ENCODE peak calls at places on chromosomes 13 and 19, in seven cellular contexts. D, S, T, F, Z, H and I are unnamed samples.

GRCh38 chr19:50046649-50047503 is 21.1 kb downstream of the ZNF473 start:
- DNase-seq in D (peak), S (peak), T (peak), F (peak), Z (peak), H (no peak), I (no peak)

GRCh38 chr19:18167975-18168645 is 5.5 kb upstream of the IFI30 start:
- DNase-seq in D (no peak), S (peak), T (peak), F (no peak), Z (no peak), H (no peak), I (no peak)

GRCh38 chr13:21069561-21070004 is 8.2 kb upstream of the LATS2 start:
- DNase-seq in D (no peak), S (no peak), T (no peak), F (peak), Z (no peak), H (no peak), I (no peak)

GRCh38 chr13:95124959-95125358 is 176.3 kb downstream of the ABCC4 start:
- DNase-seq in D (no peak), S (no peak), T (no peak), F (no peak), Z (no peak), H (no peak), I (no peak)

GRCh38 chr13:50410921-50411712 is 395.9 kb downstream of the KCNRG start:
- DNase-seq in D (no peak), S (no peak), T (peak), F (peak), Z (peak), H (no peak), I (no peak)

GRCh38 chr19:13260883-13261653 is 110.9 kb downstream of the IER2 start:
- DNase-seq in D (no peak), S (no peak), T (peak), F (no peak), Z (peak), H (peak), I (no peak)

GRCh38 chr19:18490719-18491118 is 31.2 kb downstream of the ELL start:
- DNase-seq in D (no peak), S (no peak), T (no peak), F (no peak), Z (no peak), H (no peak), I (no peak)

GRCh38 chr19:48510421-48511268 is 990 bp downstream of the LMTK3 start:
- DNase-seq in D (no peak), S (peak), T (peak), F (no peak), Z (no peak), H (no peak), I (peak)

GRCh38 chr13:29548722-29549446 is 46.6 kb downstream of the SLC7A1 start:
- DNase-seq in D (no peak), S (no peak), T (no peak), F (no peak), Z (no peak), H (no peak), I (no peak)

GRCh38 chr13:53873558-53873957 is 844.9 kb downstream of the OLFM4 start:
- DNase-seq in D (no peak), S (peak), T (no peak), F (no peak), Z (no peak), H (no peak), I (no peak)

GRCh38 chr19:33100894-33101644 is 20.1 kb downstream of the GPATCH1 start:
- DNase-seq in D (no peak), S (no peak), T (peak), F (peak), Z (no peak), H (no peak), I (no peak)

GRCh38 chr19:50662442-50663279 is 13.4 kb downstream of the C19orf81 start:
- DNase-seq in D (no peak), S (no peak), T (no peak), F (no peak), Z (no peak), H (no peak), I (no peak)

GRCh38 chr19:29260477-29261317 is 47.7 kb upstream of the UQCRFS1 start:
- DNase-seq in D (peak), S (peak), T (peak), F (peak), Z (peak), H (peak), I (peak)

GRCh38 chr13:39542361-39542760 is 60.6 kb downstream of the LHFPL6 start:
- DNase-seq in D (no peak), S (no peak), T (no peak), F (no peak), Z (no peak), H (no peak), I (no peak)

GRCh38 chr13:99990045-99990977 is 8.7 kb downstream of the ZIC2 start:
- DNase-seq in D (no peak), S (peak), T (no peak), F (no peak), Z (no peak), H (no peak), I (peak)

GRCh38 chr19:18058208-18059009 is 28.3 kb downstream of the IL12RB1 start:
- DNase-seq in D (peak), S (peak), T (peak), F (peak), Z (peak), H (no peak), I (peak)

GRCh38 chr19:19747357-19748220 is 14.7 kb upstream of the ZNF14 start:
- DNase-seq in D (no peak), S (no peak), T (no peak), F (no peak), Z (no peak), H (no peak), I (no peak)

GRCh38 chr13:106649495-106649894 is 81.6 kb upstream of the ARGLU1 start:
- DNase-seq in D (no peak), S (no peak), T (no peak), F (no peak), Z (no peak), H (no peak), I (no peak)

GRCh38 chr13:110277357-110277950 is 29.5 kb downstream of the COL4A1 start:
- DNase-seq in D (no peak), S (no peak), T (no peak), F (no peak), Z (no peak), H (no peak), I (no peak)
- TF ChIP-seq YY1 in D (no peak), S (no peak), T (no peak), F (no peak), Z (no peak), H (no peak), I (no peak)

DNA sequence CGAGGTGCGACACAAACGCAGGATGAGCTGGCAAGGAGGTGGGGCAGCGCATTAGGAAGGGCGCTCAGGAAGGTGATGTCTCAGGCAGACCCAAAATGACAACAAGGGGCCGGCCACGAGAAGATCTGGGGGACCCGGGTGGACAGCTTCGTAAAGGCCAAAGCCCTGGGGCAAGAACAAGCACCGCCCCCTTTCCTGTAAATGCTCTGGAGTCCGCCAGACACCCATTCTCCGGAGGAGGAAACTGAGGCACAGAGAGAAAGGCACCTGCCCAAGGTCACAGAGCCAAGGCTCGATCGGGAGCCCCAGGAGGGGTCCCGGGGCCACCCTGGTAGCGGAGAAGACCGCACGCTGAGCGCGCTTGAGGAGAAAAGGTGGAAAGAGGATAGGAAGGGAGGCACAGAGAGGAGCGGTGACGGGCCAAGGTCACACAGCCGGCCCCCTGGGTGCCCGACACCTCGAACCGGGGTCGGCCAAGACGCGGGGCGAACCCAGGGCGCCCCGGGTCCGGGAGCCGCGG is 571 bp downstream of the SAFB2 start:
- DNase-seq in D (no peak), S (peak), T (peak), F (no peak), Z (no peak), H (no peak), I (no peak)
- TF ChIP-seq YY1 in D (no peak), S (no peak), T (no peak), F (no peak), Z (no peak), H (no peak), I (no peak)

DNA sequence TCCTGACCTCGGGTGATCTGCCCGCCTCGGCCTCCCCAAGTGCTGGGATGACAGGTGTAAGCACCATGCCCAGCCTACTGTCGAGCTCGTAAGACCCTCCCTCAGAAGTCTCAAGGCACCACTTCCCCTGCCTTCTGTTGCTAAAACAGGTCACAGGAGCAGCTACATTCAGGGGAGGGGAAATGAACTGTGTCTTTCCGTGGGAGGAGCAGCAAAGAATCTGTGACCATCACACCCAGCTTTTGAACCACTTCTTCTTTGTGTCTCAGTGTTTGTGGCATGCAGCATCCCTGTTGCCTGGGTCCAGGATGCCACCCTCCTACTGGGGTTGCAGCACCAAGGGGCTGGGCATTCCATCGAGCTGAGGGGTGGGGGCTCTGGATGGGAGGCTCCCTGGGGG is 7.7 kb upstream of the CSNK1G2 start:
- DNase-seq in D (no peak), S (no peak), T (no peak), F (no peak), Z (no peak), H (no peak), I (no peak)
- TF ChIP-seq YY1 in D (no peak), S (no peak), T (no peak), F (no peak), Z (no peak), H (no peak), I (no peak)

GRCh38 chr19:34732548-34733255 is 1.3 kb upstream of the ZNF181 start:
- DNase-seq in D (no peak), S (peak), T (peak), F (no peak), Z (no peak), H (no peak), I (peak)

GRCh38 chr19:34731964-34732363 is 2.1 kb upstream of the ZNF181 start:
- DNase-seq in D (no peak), S (no peak), T (no peak), F (no peak), Z (no peak), H (no peak), I (no peak)

GRCh38 chr19:34733826-34734600 is at the start of gene ZNF181:
- DNase-seq in D (peak), S (peak), T (peak), F (peak), Z (peak), H (peak), I (peak)

GRCh38 chr19:34734601-34735103 is 609 bp downstream of the ZNF181 start:
- DNase-seq in D (no peak), S (no peak), T (no peak), F (no peak), Z (no peak), H (no peak), I (no peak)

DNA sequence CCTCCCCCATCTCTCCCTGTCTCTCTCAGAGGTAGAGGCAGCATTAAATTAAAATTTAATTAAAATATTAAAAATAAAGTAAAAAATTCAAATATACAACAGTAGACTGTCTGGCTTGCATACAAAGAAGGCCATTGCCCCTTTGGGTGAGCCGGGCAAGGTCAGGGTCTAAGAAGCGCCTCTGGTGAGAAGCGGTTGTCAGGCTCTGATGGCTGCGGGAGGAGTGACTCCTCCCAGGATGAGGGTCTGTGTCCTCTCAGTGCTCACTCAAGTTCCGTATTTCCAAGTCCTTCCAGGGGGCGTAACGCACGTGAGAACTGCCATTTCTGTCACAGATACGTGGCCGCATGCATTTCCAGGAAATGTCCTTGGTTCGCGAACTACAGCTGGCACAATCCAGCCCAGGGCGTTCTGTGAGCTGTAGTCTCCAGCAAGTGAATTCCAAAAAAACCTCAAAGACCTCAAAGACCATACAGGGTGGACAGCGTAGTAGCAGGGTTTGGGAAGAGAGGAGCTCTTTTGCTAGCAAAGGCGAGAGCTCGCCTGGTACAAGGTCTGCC is 697 bp upstream of the ZNF181 start:
- DNase-seq in D (no peak), S (peak), T (peak), F (peak), Z (no peak), H (no peak), I (no peak)
- TF ChIP-seq YY1 in D (no peak), S (no peak), T (no peak), F (no peak), Z (no peak), H (no peak), I (no peak)

GRCh38 chr13:111659236-111659635 is 338.8 kb downstream of the TEX29 start:
- DNase-seq in D (no peak), S (no peak), T (no peak), F (no peak), Z (no peak), H (no peak), I (no peak)

GRCh38 chr13:111659842-111660241 is 339.4 kb downstream of the TEX29 start:
- DNase-seq in D (no peak), S (no peak), T (no peak), F (no peak), Z (no peak), H (no peak), I (peak)

GRCh38 chr13:111657013-111657412 is 336.6 kb downstream of the TEX29 start:
- DNase-seq in D (no peak), S (no peak), T (no peak), F (no peak), Z (no peak), H (no peak), I (no peak)

GRCh38 chr13:111656439-111656838 is 336.0 kb downstream of the TEX29 start:
- DNase-seq in D (no peak), S (no peak), T (no peak), F (no peak), Z (no peak), H (no peak), I (no peak)

GRCh38 chr13:111658150-111659100 is 338.0 kb downstream of the TEX29 start:
- DNase-seq in D (peak), S (no peak), T (no peak), F (no peak), Z (no peak), H (no peak), I (no peak)
- TF ChIP-seq YY1 in D (no peak), S (no peak), T (no peak), F (no peak), Z (no peak), H (no peak), I (no peak)

DNA sequence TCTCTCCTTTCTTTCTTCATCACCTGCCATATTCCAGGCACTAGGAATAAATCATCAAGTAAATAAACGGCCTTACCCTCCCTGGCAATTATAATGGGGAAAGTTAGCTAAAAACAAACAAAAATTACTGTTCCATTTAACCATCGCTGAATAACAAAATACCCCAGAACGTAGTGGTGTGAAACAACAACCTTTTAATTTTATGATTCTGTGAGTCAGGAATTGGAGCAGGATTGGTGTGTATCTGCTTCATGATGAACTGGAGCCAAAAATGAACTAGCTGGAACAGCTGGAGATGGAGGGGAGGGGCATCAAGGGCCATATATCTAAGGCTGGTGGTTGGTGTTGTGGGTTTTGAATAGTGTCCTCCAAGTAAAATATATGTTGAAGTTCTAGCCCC is 3.7 kb upstream of the CADM4 start:
- DNase-seq in D (no peak), S (no peak), T (no peak), F (no peak), Z (no peak), H (no peak), I (no peak)
- TF ChIP-seq YY1 in D (no peak), S (no peak), T (no peak), F (no peak), Z (no peak), H (no peak), I (no peak)